ENCODE peak calls at places on chromosomes 11 and 22, in ten cellular contexts. One of them, this sample, is unnamed.

GRCh38 chr11:44607324-44607962 is 42.0 kb downstream of the CD82 start:
- DNase-seq in fibroblast of lung: peak; percentile 18
- DNase-seq in RPMI8226: no peak
- DNase-seq in pulmonary artery endothelial cell: no peak
- DNase-seq in naive B cell: no peak
- DNase-seq in D721Med: no peak
- DNase-seq in GM04504: peak; percentile 6
- DNase-seq in AG20443: peak; percentile 53
- DNase-seq in amygdala: no peak
- DNase-seq in HFF-Myc: no peak
- DNase-seq in this sample: no peak

GRCh38 chr11:74225565-74225964 is 54.5 kb downstream of the PPME1 start:
- DNase-seq in fibroblast of lung: no peak
- DNase-seq in RPMI8226: no peak
- DNase-seq in pulmonary artery endothelial cell: no peak
- DNase-seq in naive B cell: no peak
- DNase-seq in D721Med: no peak
- DNase-seq in GM04504: no peak
- DNase-seq in AG20443: no peak
- DNase-seq in amygdala: no peak
- DNase-seq in HFF-Myc: no peak
- DNase-seq in this sample: no peak

GRCh38 chr11:126080206-126080941 is 17.7 kb upstream of the CDON start:
- DNase-seq in fibroblast of lung: no peak
- DNase-seq in RPMI8226: no peak
- DNase-seq in pulmonary artery endothelial cell: no peak
- DNase-seq in naive B cell: no peak
- DNase-seq in D721Med: no peak
- DNase-seq in GM04504: no peak
- DNase-seq in AG20443: peak; percentile 30
- DNase-seq in amygdala: no peak
- DNase-seq in HFF-Myc: no peak
- DNase-seq in this sample: no peak

GRCh38 chr22:35454416-35455054 is 54.6 kb downstream of the MCM5 start:
- DNase-seq in fibroblast of lung: peak; percentile 28
- DNase-seq in RPMI8226: no peak
- DNase-seq in pulmonary artery endothelial cell: no peak
- DNase-seq in naive B cell: no peak
- DNase-seq in D721Med: no peak
- DNase-seq in GM04504: no peak
- DNase-seq in AG20443: no peak
- DNase-seq in amygdala: no peak
- DNase-seq in HFF-Myc: no peak
- DNase-seq in this sample: peak; percentile 42

GRCh38 chr11:130070109-130070828 is 575 bp downstream of the APLP2 start:
- DNase-seq in fibroblast of lung: peak; percentile 44
- DNase-seq in RPMI8226: peak; percentile 61
- DNase-seq in pulmonary artery endothelial cell: no peak
- DNase-seq in naive B cell: peak; percentile 43
- DNase-seq in D721Med: no peak
- DNase-seq in GM04504: no peak
- DNase-seq in AG20443: peak; percentile 57
- DNase-seq in amygdala: peak; percentile 17
- DNase-seq in HFF-Myc: no peak
- DNase-seq in this sample: peak; percentile 57

GRCh38 chr22:30027169-30027568 is 53.1 kb upstream of the HORMAD2 start:
- DNase-seq in fibroblast of lung: no peak
- DNase-seq in RPMI8226: no peak
- DNase-seq in pulmonary artery endothelial cell: no peak
- DNase-seq in naive B cell: no peak
- DNase-seq in D721Med: no peak
- DNase-seq in GM04504: no peak
- DNase-seq in AG20443: no peak
- DNase-seq in amygdala: no peak
- DNase-seq in HFF-Myc: no peak
- DNase-seq in this sample: no peak

GRCh38 chr11:129320485-129320884 is 55.2 kb upstream of the BARX2 start:
- DNase-seq in fibroblast of lung: no peak
- DNase-seq in RPMI8226: no peak
- DNase-seq in pulmonary artery endothelial cell: no peak
- DNase-seq in naive B cell: no peak
- DNase-seq in D721Med: no peak
- DNase-seq in GM04504: no peak
- DNase-seq in AG20443: no peak
- DNase-seq in amygdala: no peak
- DNase-seq in HFF-Myc: no peak
- DNase-seq in this sample: no peak

GRCh38 chr11:31479073-31479472 is 30.3 kb downstream of the IMMP1L start:
- DNase-seq in fibroblast of lung: no peak
- DNase-seq in RPMI8226: no peak
- DNase-seq in pulmonary artery endothelial cell: no peak
- DNase-seq in naive B cell: no peak
- DNase-seq in D721Med: no peak
- DNase-seq in GM04504: no peak
- DNase-seq in AG20443: no peak
- DNase-seq in amygdala: no peak
- DNase-seq in HFF-Myc: no peak
- DNase-seq in this sample: no peak

GRCh38 chr11:131932584-131933360 is 562.4 kb downstream of the NTM start:
- DNase-seq in fibroblast of lung: no peak
- DNase-seq in RPMI8226: no peak
- DNase-seq in pulmonary artery endothelial cell: no peak
- DNase-seq in naive B cell: no peak
- DNase-seq in D721Med: no peak
- DNase-seq in GM04504: no peak
- DNase-seq in AG20443: no peak
- DNase-seq in amygdala: peak; percentile 55
- DNase-seq in HFF-Myc: no peak
- DNase-seq in this sample: no peak

GRCh38 chr11:130831506-130832385 is 84.5 kb downstream of the SNX19 start:
- DNase-seq in fibroblast of lung: no peak
- DNase-seq in RPMI8226: no peak
- DNase-seq in pulmonary artery endothelial cell: no peak
- DNase-seq in naive B cell: no peak
- DNase-seq in D721Med: no peak
- DNase-seq in GM04504: no peak
- DNase-seq in AG20443: no peak
- DNase-seq in amygdala: no peak
- DNase-seq in HFF-Myc: peak; percentile 89
- DNase-seq in this sample: no peak

This sample was measured in dermis blood vessel endothelial cell.